ENCODE peak calls at places on chromosomes 6 and 20, in five cellular contexts. One of them, this sample, is unnamed.

GRCh38 chr6:151493495-151494234 is at the start of gene CCDC170:
- DNase-seq in BE2C: peak; percentile 21
- DNase-seq in A549: peak; percentile 13
- DNase-seq in activated CD8-positive, alpha-beta T cell treated with anti-CD3 and anti-CD28 coated beads for 36 hours: peak; percentile 21
- DNase-seq in fibroblast of mammary gland: no peak
- DNase-seq in this sample: no peak

GRCh38 chr6:6806793-6807518 is 218.4 kb downstream of the LY86 start:
- DNase-seq in BE2C: no peak
- DNase-seq in A549: no peak
- DNase-seq in fibroblast of mammary gland: no peak
- DNase-seq in activated CD8-positive, alpha-beta T cell treated with anti-CD3 and anti-CD28 coated beads for 36 hours: no peak
- DNase-seq in this sample: no peak

GRCh38 chr6:53432318-53433161 is 83.8 kb upstream of the ELOVL5 start:
- DNase-seq in fibroblast of mammary gland: peak; percentile 97
- DNase-seq in activated CD8-positive, alpha-beta T cell treated with anti-CD3 and anti-CD28 coated beads for 36 hours: no peak
- DNase-seq in BE2C: no peak
- DNase-seq in A549: peak; percentile 63
- DNase-seq in this sample: peak; percentile 90

GRCh38 chr6:14177413-14178082 is 60.0 kb downstream of the CD83 start:
- DNase-seq in fibroblast of mammary gland: peak; percentile 19
- DNase-seq in A549: no peak
- DNase-seq in activated CD8-positive, alpha-beta T cell treated with anti-CD3 and anti-CD28 coated beads for 36 hours: no peak
- DNase-seq in BE2C: no peak
- DNase-seq in this sample: no peak

GRCh38 chr6:3247255-3248146 is 11.2 kb upstream of the PSMG4 start:
- DNase-seq in fibroblast of mammary gland: peak; percentile 82
- DNase-seq in activated CD8-positive, alpha-beta T cell treated with anti-CD3 and anti-CD28 coated beads for 36 hours: peak; percentile 29
- DNase-seq in BE2C: peak; percentile 89
- DNase-seq in A549: peak; percentile 24
- DNase-seq in this sample: peak; percentile 45

GRCh38 chr6:66200390-66200789 is 493.4 kb upstream of the EYS start:
- DNase-seq in A549: no peak
- DNase-seq in fibroblast of mammary gland: no peak
- DNase-seq in BE2C: no peak
- DNase-seq in activated CD8-positive, alpha-beta T cell treated with anti-CD3 and anti-CD28 coated beads for 36 hours: no peak
- DNase-seq in this sample: no peak

GRCh38 chr20:1212607-1213396 is 9.5 kb downstream of the C20orf202 start:
- DNase-seq in fibroblast of mammary gland: peak; percentile 77
- DNase-seq in A549: peak; percentile 83
- DNase-seq in activated CD8-positive, alpha-beta T cell treated with anti-CD3 and anti-CD28 coated beads for 36 hours: peak; percentile 86
- DNase-seq in BE2C: peak; percentile 55
- DNase-seq in this sample: peak; percentile 74

GRCh38 chr6:33944686-33945411 is 141.0 kb upstream of the MLN start:
- DNase-seq in A549: no peak
- DNase-seq in activated CD8-positive, alpha-beta T cell treated with anti-CD3 and anti-CD28 coated beads for 36 hours: no peak
- DNase-seq in fibroblast of mammary gland: no peak
- DNase-seq in BE2C: no peak
- DNase-seq in this sample: no peak

GRCh38 chr6:127458190-127458589 is 999 bp downstream of the KIAA0408 start:
- DNase-seq in activated CD8-positive, alpha-beta T cell treated with anti-CD3 and anti-CD28 coated beads for 36 hours: no peak
- DNase-seq in A549: no peak
- DNase-seq in fibroblast of mammary gland: no peak
- DNase-seq in BE2C: no peak
- DNase-seq in this sample: no peak

GRCh38 chr20:25006431-25007167 is 14.0 kb upstream of the APMAP start:
- DNase-seq in A549: no peak
- DNase-seq in activated CD8-positive, alpha-beta T cell treated with anti-CD3 and anti-CD28 coated beads for 36 hours: no peak
- DNase-seq in BE2C: no peak
- DNase-seq in fibroblast of mammary gland: no peak
- DNase-seq in this sample: no peak

GRCh38 chr6:4008324-4009047 is 70.5 kb downstream of the FAM217A start:
- DNase-seq in activated CD8-positive, alpha-beta T cell treated with anti-CD3 and anti-CD28 coated beads for 36 hours: no peak
- DNase-seq in BE2C: peak; percentile 24
- DNase-seq in fibroblast of mammary gland: peak; percentile 87
- DNase-seq in A549: peak; percentile 85
- DNase-seq in this sample: peak; percentile 79

GRCh38 chr20:17888044-17888443 is 80.5 kb downstream of the SNX5 start:
- DNase-seq in A549: peak; percentile 43
- DNase-seq in BE2C: no peak
- DNase-seq in fibroblast of mammary gland: no peak
- DNase-seq in activated CD8-positive, alpha-beta T cell treated with anti-CD3 and anti-CD28 coated beads for 36 hours: no peak
- DNase-seq in this sample: peak; percentile 61

GRCh38 chr20:22684763-22685443 is 100.5 kb upstream of the FOXA2 start:
- DNase-seq in A549: peak; percentile 50
- DNase-seq in BE2C: no peak
- DNase-seq in activated CD8-positive, alpha-beta T cell treated with anti-CD3 and anti-CD28 coated beads for 36 hours: no peak
- DNase-seq in fibroblast of mammary gland: peak; percentile 6
- DNase-seq in this sample: peak; percentile 40

GRCh38 chr20:47586648-47587306 is 85.1 kb downstream of the NCOA3 start:
- DNase-seq in fibroblast of mammary gland: peak; percentile 84
- DNase-seq in activated CD8-positive, alpha-beta T cell treated with anti-CD3 and anti-CD28 coated beads for 36 hours: no peak
- DNase-seq in BE2C: no peak
- DNase-seq in A549: no peak
- DNase-seq in this sample: no peak

GRCh38 chr6:43950206-43950605 is 177.0 kb downstream of the MRPL14 start:
- DNase-seq in activated CD8-positive, alpha-beta T cell treated with anti-CD3 and anti-CD28 coated beads for 36 hours: no peak
- DNase-seq in fibroblast of mammary gland: no peak
- DNase-seq in A549: no peak
- DNase-seq in BE2C: no peak
- DNase-seq in this sample: no peak

GRCh38 chr6:26064619-26065257 is 22.5 kb upstream of the HFE start:
- DNase-seq in activated CD8-positive, alpha-beta T cell treated with anti-CD3 and anti-CD28 coated beads for 36 hours: peak; percentile 52
- DNase-seq in fibroblast of mammary gland: peak; percentile 63
- DNase-seq in A549: peak; percentile 59
- DNase-seq in BE2C: peak; percentile 30
- DNase-seq in this sample: peak; percentile 67

GRCh38 chr6:165986647-165987482 is 180.8 kb downstream of the TBXT start:
- DNase-seq in fibroblast of mammary gland: peak; percentile 30
- DNase-seq in BE2C: peak; percentile 34
- DNase-seq in A549: peak; percentile 65
- DNase-seq in activated CD8-positive, alpha-beta T cell treated with anti-CD3 and anti-CD28 coated beads for 36 hours: no peak
- DNase-seq in this sample: peak; percentile 9

GRCh38 chr20:18585134-18585533 is 2.7 kb upstream of the DTD1 start:
- DNase-seq in fibroblast of mammary gland: peak; percentile 21
- DNase-seq in BE2C: no peak
- DNase-seq in A549: peak; percentile 80
- DNase-seq in activated CD8-positive, alpha-beta T cell treated with anti-CD3 and anti-CD28 coated beads for 36 hours: no peak
- DNase-seq in this sample: peak; percentile 48

GRCh38 chr20:3925113-3925695 is 36.0 kb downstream of the PANK2 start:
- DNase-seq in BE2C: no peak
- DNase-seq in activated CD8-positive, alpha-beta T cell treated with anti-CD3 and anti-CD28 coated beads for 36 hours: no peak
- DNase-seq in fibroblast of mammary gland: no peak
- DNase-seq in A549: no peak
- DNase-seq in this sample: no peak

GRCh38 chr6:80263603-80264002 is 157.1 kb downstream of the BCKDHB start:
- DNase-seq in activated CD8-positive, alpha-beta T cell treated with anti-CD3 and anti-CD28 coated beads for 36 hours: no peak
- DNase-seq in fibroblast of mammary gland: no peak
- DNase-seq in A549: no peak
- DNase-seq in BE2C: no peak
- DNase-seq in this sample: no peak

GRCh38 chr20:63029358-63030121 is 22.8 kb upstream of the BHLHE23 start:
- DNase-seq in fibroblast of mammary gland: no peak
- DNase-seq in BE2C: no peak
- DNase-seq in A549: no peak
- DNase-seq in activated CD8-positive, alpha-beta T cell treated with anti-CD3 and anti-CD28 coated beads for 36 hours: peak; percentile 64
- DNase-seq in this sample: peak; percentile 7

GRCh38 chr6:154806804-154807203 is 73.6 kb downstream of the SCAF8 start:
- DNase-seq in A549: no peak
- DNase-seq in BE2C: no peak
- DNase-seq in fibroblast of mammary gland: peak; percentile 18
- DNase-seq in activated CD8-positive, alpha-beta T cell treated with anti-CD3 and anti-CD28 coated beads for 36 hours: no peak
- DNase-seq in this sample: no peak

GRCh38 chr6:134722996-134723871 is 226.7 kb downstream of the ALDH8A1 start:
- DNase-seq in BE2C: peak; percentile 20
- DNase-seq in activated CD8-positive, alpha-beta T cell treated with anti-CD3 and anti-CD28 coated beads for 36 hours: no peak
- DNase-seq in A549: peak; percentile 10
- DNase-seq in fibroblast of mammary gland: peak; percentile 83
- DNase-seq in this sample: no peak

GRCh38 chr20:18628330-18628941 is 40.6 kb downstream of the DTD1 start:
- DNase-seq in fibroblast of mammary gland: no peak
- DNase-seq in activated CD8-positive, alpha-beta T cell treated with anti-CD3 and anti-CD28 coated beads for 36 hours: peak; percentile 13
- DNase-seq in A549: peak; percentile 21
- DNase-seq in BE2C: peak; percentile 46
- DNase-seq in this sample: peak; percentile 30

GRCh38 chr6:337782-338464 is 45.6 kb downstream of the DUSP22 start:
- DNase-seq in A549: no peak
- DNase-seq in BE2C: no peak
- DNase-seq in fibroblast of mammary gland: no peak
- DNase-seq in activated CD8-positive, alpha-beta T cell treated with anti-CD3 and anti-CD28 coated beads for 36 hours: peak; percentile 79
- DNase-seq in this sample: peak; percentile 33

GRCh38 chr20:36305602-36306556 is at the start of gene DLGAP4:
- DNase-seq in A549: no peak
- DNase-seq in BE2C: no peak
- DNase-seq in fibroblast of mammary gland: no peak
- DNase-seq in activated CD8-positive, alpha-beta T cell treated with anti-CD3 and anti-CD28 coated beads for 36 hours: peak; percentile 13
- DNase-seq in this sample: no peak

GRCh38 chr6:2448826-2449571 is 203.6 kb upstream of the GMDS start:
- DNase-seq in activated CD8-positive, alpha-beta T cell treated with anti-CD3 and anti-CD28 coated beads for 36 hours: peak; percentile 45
- DNase-seq in fibroblast of mammary gland: peak; percentile 89
- DNase-seq in BE2C: peak; percentile 40
- DNase-seq in A549: peak; percentile 75
- DNase-seq in this sample: peak; percentile 82

GRCh38 chr6:4620284-4621228 is 155.6 kb upstream of the CDYL start:
- DNase-seq in BE2C: no peak
- DNase-seq in A549: no peak
- DNase-seq in fibroblast of mammary gland: no peak
- DNase-seq in activated CD8-positive, alpha-beta T cell treated with anti-CD3 and anti-CD28 coated beads for 36 hours: no peak
- DNase-seq in this sample: no peak

GRCh38 chr20:57434390-57434700 is 43.1 kb downstream of the RBM38 start:
- DNase-seq in activated CD8-positive, alpha-beta T cell treated with anti-CD3 and anti-CD28 coated beads for 36 hours: peak; percentile 33
- DNase-seq in fibroblast of mammary gland: no peak
- DNase-seq in A549: no peak
- DNase-seq in BE2C: no peak
- DNase-seq in this sample: no peak
- TF ChIP-seq CTCF in activated CD8-positive, alpha-beta T cell treated with anti-CD3 and anti-CD28 coated beads for 36 hours: peak; percentile 24
- TF ChIP-seq CTCF in fibroblast of mammary gland: no peak
- TF ChIP-seq CTCF in A549: no peak
- TF ChIP-seq CTCF in BE2C: peak; percentile 38
- TF ChIP-seq CTCF in this sample: no peak

GRCh38 chr20:12970372-12970821 is 38.4 kb upstream of the SPTLC3 start:
- DNase-seq in A549: peak; percentile 63
- DNase-seq in BE2C: no peak
- DNase-seq in activated CD8-positive, alpha-beta T cell treated with anti-CD3 and anti-CD28 coated beads for 36 hours: peak; percentile 29
- DNase-seq in fibroblast of mammary gland: peak; percentile 60
- DNase-seq in this sample: peak; percentile 56
- TF ChIP-seq CTCF in A549: peak; percentile 94
- TF ChIP-seq CTCF in BE2C: peak; percentile 13
- TF ChIP-seq CTCF in activated CD8-positive, alpha-beta T cell treated with anti-CD3 and anti-CD28 coated beads for 36 hours: peak; percentile 33
- TF ChIP-seq CTCF in fibroblast of mammary gland: peak; percentile 62
- TF ChIP-seq CTCF in this sample: peak; percentile 70

GRCh38 chr6:37171141-37171969 is 1.4 kb downstream of the PIM1 start:
- DNase-seq in activated CD8-positive, alpha-beta T cell treated with anti-CD3 and anti-CD28 coated beads for 36 hours: peak; percentile 49
- DNase-seq in BE2C: peak; percentile 32
- DNase-seq in fibroblast of mammary gland: peak; percentile 62
- DNase-seq in A549: no peak
- DNase-seq in this sample: peak; percentile 49

GRCh38 chr6:37171970-37172812 is 2.2 kb downstream of the PIM1 start:
- DNase-seq in activated CD8-positive, alpha-beta T cell treated with anti-CD3 and anti-CD28 coated beads for 36 hours: peak; percentile 96
- DNase-seq in fibroblast of mammary gland: peak; percentile 97
- DNase-seq in BE2C: peak; percentile 79
- DNase-seq in A549: peak; percentile 92
- DNase-seq in this sample: peak; percentile 94

GRCh38 chr6:37169458-37170272 is at the start of gene PIM1:
- DNase-seq in BE2C: peak; percentile 100
- DNase-seq in fibroblast of mammary gland: peak; percentile 93
- DNase-seq in activated CD8-positive, alpha-beta T cell treated with anti-CD3 and anti-CD28 coated beads for 36 hours: peak; percentile 100
- DNase-seq in A549: peak; percentile 96
- DNase-seq in this sample: peak; percentile 96

GRCh38 chr6:37168809-37169457 is 1.0 kb upstream of the PIM1 start:
- DNase-seq in BE2C: no peak
- DNase-seq in activated CD8-positive, alpha-beta T cell treated with anti-CD3 and anti-CD28 coated beads for 36 hours: peak; percentile 78
- DNase-seq in A549: no peak
- DNase-seq in fibroblast of mammary gland: no peak
- DNase-seq in this sample: no peak

DNA sequence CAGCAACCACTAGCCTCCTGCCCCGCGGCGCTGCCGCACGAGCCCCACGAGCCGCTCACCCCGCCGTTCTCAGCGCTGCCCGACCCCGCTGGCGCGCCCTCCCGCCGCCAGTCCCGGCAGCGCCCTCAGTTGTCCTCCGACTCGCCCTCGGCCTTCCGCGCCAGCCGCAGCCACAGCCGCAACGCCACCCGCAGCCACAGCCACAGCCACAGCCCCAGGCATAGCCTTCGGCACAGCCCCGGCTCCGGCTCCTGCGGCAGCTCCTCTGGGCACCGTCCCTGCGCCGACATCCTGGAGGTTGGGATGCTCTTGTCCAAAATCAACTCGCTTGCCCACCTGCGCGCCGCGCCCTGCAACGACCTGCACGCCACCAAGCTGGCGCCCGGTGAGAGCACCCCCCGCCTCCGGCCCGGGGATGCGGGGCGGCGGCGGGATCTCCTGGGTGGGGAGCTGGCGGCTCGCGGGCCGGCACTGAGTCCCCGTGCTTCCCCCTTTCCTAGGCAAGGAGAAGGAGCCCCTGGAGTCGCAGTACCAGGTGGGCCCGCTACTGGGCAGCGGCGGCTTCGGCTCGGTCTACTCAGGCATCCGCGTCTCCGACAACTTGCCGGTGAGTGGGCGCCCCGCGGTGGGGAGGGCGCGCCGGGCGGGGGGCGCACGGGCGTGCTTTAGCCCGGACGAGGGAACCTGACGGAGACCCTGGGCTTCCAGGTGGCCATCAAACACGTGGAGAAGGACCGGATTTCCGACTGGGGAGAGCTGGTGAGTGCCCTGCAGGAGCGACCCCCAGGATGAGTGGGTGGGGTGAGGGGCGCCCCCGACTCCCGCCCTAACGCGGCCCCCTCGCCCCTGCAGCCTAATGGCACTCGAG is 555 bp downstream of the PIM1 start:
- DNase-seq in BE2C: peak; percentile 82
- DNase-seq in A549: no peak
- DNase-seq in fibroblast of mammary gland: no peak
- DNase-seq in activated CD8-positive, alpha-beta T cell treated with anti-CD3 and anti-CD28 coated beads for 36 hours: peak; percentile 68
- DNase-seq in this sample: peak; percentile 43
- TF ChIP-seq CTCF in BE2C: peak; percentile 33
- TF ChIP-seq CTCF in A549: peak; percentile 3
- TF ChIP-seq CTCF in fibroblast of mammary gland: no peak
- TF ChIP-seq CTCF in activated CD8-positive, alpha-beta T cell treated with anti-CD3 and anti-CD28 coated beads for 36 hours: peak; percentile 52
- TF ChIP-seq CTCF in this sample: peak; percentile 20

DNA sequence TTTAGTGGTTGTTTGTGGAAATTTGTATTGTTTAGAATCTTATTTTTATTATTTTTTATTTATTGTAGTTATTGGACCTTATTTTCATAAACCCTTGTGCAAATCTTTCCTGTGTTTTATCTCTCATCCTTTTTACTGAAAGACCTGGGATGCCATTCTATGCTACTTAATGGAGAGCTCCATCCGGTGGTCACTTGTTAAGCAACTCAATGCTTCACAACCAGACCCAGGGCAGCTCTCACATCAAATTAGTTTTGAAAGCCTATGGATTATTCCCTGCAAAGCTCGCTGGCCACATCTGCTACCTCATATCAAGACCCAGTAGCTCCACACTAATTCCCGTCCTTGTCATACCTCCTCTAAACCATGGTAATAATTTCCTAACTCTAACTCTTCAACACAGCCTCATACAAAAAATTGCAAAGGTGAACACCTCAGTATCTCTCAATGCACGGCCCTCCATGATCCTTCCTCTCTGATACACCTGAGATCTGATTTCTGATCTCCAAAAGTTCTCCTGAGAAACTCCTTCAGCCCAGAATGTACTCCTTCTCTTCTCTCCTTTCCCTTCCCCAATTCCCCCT is 296.6 kb upstream of the MANEA start:
- DNase-seq in activated CD8-positive, alpha-beta T cell treated with anti-CD3 and anti-CD28 coated beads for 36 hours: no peak
- DNase-seq in BE2C: peak; percentile 45
- DNase-seq in fibroblast of mammary gland: peak; percentile 17
- DNase-seq in A549: peak; percentile 40
- DNase-seq in this sample: peak; percentile 26
- TF ChIP-seq CTCF in activated CD8-positive, alpha-beta T cell treated with anti-CD3 and anti-CD28 coated beads for 36 hours: no peak
- TF ChIP-seq CTCF in BE2C: peak; percentile 61
- TF ChIP-seq CTCF in fibroblast of mammary gland: peak; percentile 23
- TF ChIP-seq CTCF in A549: no peak
- TF ChIP-seq CTCF in this sample: no peak

This sample was measured in MCF 10A.